ENCODE peak calls at places on chromosomes 3 and 15, in nine cellular contexts. T, J, Q, U, W, S, R, Z and O are unnamed samples.

GRCh38 chr15:39172380-39173281 is 408.2 kb upstream of the THBS1 start:
- DNase-seq in T (no peak), J (peak), Q (no peak), U (no peak), W (peak), S (no peak), R (no peak), Z (peak), O (no peak)

GRCh38 chr3:44957986-44958385 is 18.0 kb downstream of the ZDHHC3 start:
- DNase-seq in T (no peak), J (no peak), Q (no peak), U (no peak), W (no peak), S (no peak), R (no peak), Z (no peak), O (no peak)

GRCh38 chr15:93072440-93073394 is 16.3 kb downstream of the RGMA start:
- DNase-seq in T (no peak), J (peak), Q (no peak), U (peak), W (peak), S (no peak), R (peak), Z (peak), O (no peak)

GRCh38 chr3:72336821-72337479 is 511.3 kb downstream of the SHQ1 start:
- DNase-seq in T (no peak), J (peak), Q (no peak), U (no peak), W (peak), S (peak), R (peak), Z (peak), O (no peak)

GRCh38 chr15:47431501-47431900 is 285.8 kb upstream of the SEMA6D start:
- DNase-seq in T (no peak), J (peak), Q (peak), U (no peak), W (no peak), S (no peak), R (no peak), Z (no peak), O (no peak)

GRCh38 chr3:190031887-190032752 is 88.6 kb downstream of the P3H2 start:
- DNase-seq in T (no peak), J (no peak), Q (no peak), U (no peak), W (no peak), S (no peak), R (no peak), Z (no peak), O (no peak)

GRCh38 chr15:81184188-81184587 is 12.5 kb upstream of the IL16 start:
- DNase-seq in T (no peak), J (peak), Q (no peak), U (no peak), W (no peak), S (peak), R (peak), Z (no peak), O (no peak)

GRCh38 chr3:140493271-140493670 is 184.6 kb upstream of the TRIM42 start:
- DNase-seq in T (no peak), J (no peak), Q (no peak), U (no peak), W (no peak), S (no peak), R (no peak), Z (no peak), O (no peak)

GRCh38 chr15:78244101-78244500 is 9.7 kb upstream of the ACSBG1 start:
- DNase-seq in T (no peak), J (no peak), Q (no peak), U (no peak), W (no peak), S (no peak), R (no peak), Z (no peak), O (no peak)

GRCh38 chr3:159732172-159733111 is 256.2 kb upstream of the IL12A start:
- DNase-seq in T (no peak), J (peak), Q (peak), U (no peak), W (no peak), S (no peak), R (no peak), Z (no peak), O (no peak)

GRCh38 chr3:177602601-177603136 is 405.4 kb upstream of the TBL1XR1 start:
- DNase-seq in T (peak), J (no peak), Q (no peak), U (peak), W (no peak), S (no peak), R (no peak), Z (peak), O (no peak)

GRCh38 chr15:39188314-39188713 is 392.6 kb upstream of the THBS1 start:
- DNase-seq in T (no peak), J (peak), Q (no peak), U (no peak), W (no peak), S (no peak), R (no peak), Z (no peak), O (no peak)

GRCh38 chr3:132432639-132433038 is 15.3 kb downstream of the DNAJC13 start:
- DNase-seq in T (no peak), J (peak), Q (peak), U (peak), W (no peak), S (no peak), R (no peak), Z (no peak), O (no peak)

GRCh38 chr15:53457479-53457878 is 302.0 kb downstream of the WDR72 start:
- DNase-seq in T (no peak), J (no peak), Q (no peak), U (no peak), W (no peak), S (no peak), R (no peak), Z (no peak), O (no peak)

GRCh38 chr15:82585072-82585471 is 44.8 kb upstream of the RPS17 start:
- DNase-seq in T (no peak), J (peak), Q (no peak), U (peak), W (no peak), S (no peak), R (no peak), Z (peak), O (no peak)

GRCh38 chr3:36842275-36842674 is 77.9 kb upstream of the DCLK3 start:
- DNase-seq in T (no peak), J (no peak), Q (no peak), U (no peak), W (no peak), S (no peak), R (no peak), Z (no peak), O (no peak)

GRCh38 chr3:45321607-45322391 is 66.6 kb upstream of the LARS2 start:
- DNase-seq in T (no peak), J (no peak), Q (no peak), U (no peak), W (no peak), S (no peak), R (no peak), Z (no peak), O (no peak)

GRCh38 chr3:39149498-39150169 is 3.8 kb downstream of the CSRNP1 start:
- DNase-seq in T (no peak), J (no peak), Q (no peak), U (no peak), W (no peak), S (no peak), R (no peak), Z (no peak), O (no peak)

GRCh38 chr15:51758645-51759044 is 7.2 kb downstream of the TMOD2 start:
- DNase-seq in T (no peak), J (peak), Q (no peak), U (no peak), W (peak), S (no peak), R (peak), Z (peak), O (no peak)

GRCh38 chr3:21345577-21345976 is 405.4 kb downstream of the ZNF385D start:
- DNase-seq in T (no peak), J (peak), Q (no peak), U (no peak), W (peak), S (no peak), R (no peak), Z (no peak), O (no peak)

GRCh38 chr3:43857361-43858051 is 166.8 kb downstream of the ABHD5 start:
- DNase-seq in T (no peak), J (no peak), Q (no peak), U (no peak), W (no peak), S (no peak), R (no peak), Z (no peak), O (no peak)

GRCh38 chr15:40305281-40305680 is 2.5 kb downstream of the PLCB2 start:
- DNase-seq in T (no peak), J (no peak), Q (no peak), U (no peak), W (no peak), S (no peak), R (no peak), Z (no peak), O (no peak)

GRCh38 chr15:70826634-70827033 is 27.3 kb downstream of the LARP6 start:
- DNase-seq in T (peak), J (peak), Q (no peak), U (peak), W (no peak), S (peak), R (peak), Z (no peak), O (no peak)

GRCh38 chr3:60610441-60611112 is 640.7 kb downstream of the FHIT start:
- DNase-seq in T (no peak), J (peak), Q (peak), U (peak), W (peak), S (peak), R (peak), Z (peak), O (no peak)

DNA sequence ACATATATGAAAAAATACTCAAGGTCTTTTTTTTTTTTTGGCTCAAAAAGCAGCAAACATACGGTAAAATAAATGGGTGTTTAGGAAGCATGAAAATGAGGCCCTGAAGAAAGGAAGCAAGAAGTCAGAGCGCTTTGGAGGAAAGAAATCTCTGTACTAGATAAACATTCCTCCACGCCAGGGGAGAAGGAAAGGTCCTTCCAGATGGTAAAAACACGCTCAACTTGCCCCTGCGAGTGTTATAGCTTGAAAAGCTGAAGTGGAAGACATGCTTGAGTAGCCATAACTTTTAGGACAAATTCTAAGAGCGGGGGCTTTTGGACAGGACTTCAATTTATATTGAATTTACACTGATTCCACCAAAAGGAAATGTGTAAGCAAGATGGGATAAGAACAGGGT is 52.9 kb downstream of the FEM1B start:
- DNase-seq in T (no peak), J (no peak), Q (no peak), U (no peak), W (no peak), S (no peak), R (no peak), Z (no peak), O (no peak)
- H3K4me3 ChIP-seq in T (no peak), J (no peak), Q (no peak), U (no peak), W (no peak), S (no peak), R (no peak), Z (no peak), O (no peak)

GRCh38 chr3:169060037-169060436 is 603.5 kb downstream of the MECOM start:
- DNase-seq in T (no peak), J (peak), Q (no peak), U (no peak), W (no peak), S (no peak), R (no peak), Z (no peak), O (no peak)
- TF ChIP-seq CTCF in T (no peak), J (peak), Q (peak), U (no peak), W (no peak), S (no peak), R (no peak), Z (no peak), O (no peak)

GRCh38 chr15:59997070-59997701 is 6.9 kb upstream of the FOXB1 start:
- DNase-seq in T (no peak), J (no peak), Q (no peak), U (peak), W (no peak), S (no peak), R (no peak), Z (peak), O (peak)
- H3K4me3 ChIP-seq in T (peak), J (no peak), Q (no peak), U (peak), W (no peak), S (no peak), R (peak), Z (no peak), O (peak)

GRCh38 chr15:67080900-67081431 is 15.6 kb downstream of the SMAD3 start:
- DNase-seq in T (peak), J (peak), Q (no peak), U (peak), W (peak), S (peak), R (peak), Z (no peak), O (peak)
- TF ChIP-seq CTCF in T (peak), J (peak), Q (no peak), U (peak), W (no peak), S (no peak), R (peak), Z (no peak), O (peak)

GRCh38 chr15:101148881-101149664 is 102.8 kb downstream of the CHSY1 start:
- DNase-seq in T (no peak), J (no peak), Q (no peak), U (peak), W (no peak), S (no peak), R (no peak), Z (no peak), O (no peak)

GRCh38 chr15:101149864-101150722 is 101.8 kb downstream of the CHSY1 start:
- DNase-seq in T (peak), J (no peak), Q (no peak), U (no peak), W (no peak), S (no peak), R (no peak), Z (no peak), O (no peak)

GRCh38 chr15:101152914-101153313 is 98.9 kb downstream of the CHSY1 start:
- DNase-seq in T (peak), J (no peak), Q (no peak), U (peak), W (no peak), S (no peak), R (no peak), Z (no peak), O (no peak)

GRCh38 chr15:101151286-101151685 is 100.6 kb downstream of the CHSY1 start:
- DNase-seq in T (peak), J (no peak), Q (no peak), U (no peak), W (no peak), S (no peak), R (no peak), Z (no peak), O (no peak)

GRCh38 chr15:101150723-101151040 is 101.2 kb downstream of the CHSY1 start:
- DNase-seq in T (no peak), J (no peak), Q (no peak), U (no peak), W (no peak), S (no peak), R (no peak), Z (no peak), O (no peak)
- H3K4me3 ChIP-seq in T (no peak), J (no peak), Q (no peak), U (no peak), W (no peak), S (no peak), R (no peak), Z (no peak), O (no peak)